ENCODE peak calls at places on chromosomes 3 and 15, in five cellular contexts. W, P, F, K and R are unnamed samples.

GRCh38 chr3:154981201-154981600 is 98.9 kb upstream of the MME start:
- DNase-seq in W (no peak), P (no peak), F (no peak), K (no peak), R (no peak)

GRCh38 chr15:47289667-47290066 is 427.6 kb upstream of the SEMA6D start:
- DNase-seq in W (no peak), P (no peak), F (no peak), K (no peak), R (no peak)

GRCh38 chr15:31221936-31222515 is 104.6 kb upstream of the KLF13 start:
- DNase-seq in W (no peak), P (no peak), F (no peak), K (no peak), R (no peak)

GRCh38 chr15:48478581-48478980 is 147.4 kb downstream of the DUT start:
- DNase-seq in W (no peak), P (no peak), F (no peak), K (no peak), R (no peak)

GRCh38 chr3:149744630-149745029 is 7.7 kb downstream of the COMMD2 start:
- DNase-seq in W (no peak), P (no peak), F (no peak), K (no peak), R (no peak)

GRCh38 chr3:59327324-59327939 is 277.6 kb upstream of the CFAP20DC start:
- DNase-seq in W (peak; percentile 18), P (no peak), F (no peak), K (peak; percentile 66), R (no peak)

GRCh38 chr3:15633766-15634588 is 32.4 kb downstream of the BTD start:
- DNase-seq in W (peak; percentile 92), P (peak; percentile 48), F (no peak), K (no peak), R (no peak)

GRCh38 chr3:128276577-128277183 is 123.4 kb downstream of the EEFSEC start:
- DNase-seq in W (peak; percentile 5), P (no peak), F (no peak), K (no peak), R (no peak)

GRCh38 chr3:61530355-61530754 is 31.0 kb upstream of the PTPRG start:
- DNase-seq in W (peak; percentile 44), P (no peak), F (no peak), K (peak; percentile 49), R (peak; percentile 32)

GRCh38 chr3:170429050-170429449 is 10.4 kb downstream of the CLDN11 start:
- DNase-seq in W (no peak), P (no peak), F (no peak), K (peak; percentile 89), R (peak; percentile 54)

GRCh38 chr3:46222435-46223161 is 14.5 kb upstream of the CCR1 start:
- DNase-seq in W (no peak), P (no peak), F (no peak), K (no peak), R (no peak)

GRCh38 chr15:70053006-70053702 is 44.6 kb downstream of the TLE3 start:
- DNase-seq in W (no peak), P (no peak), F (no peak), K (no peak), R (no peak)

GRCh38 chr3:174168538-174169254 is 690.4 kb upstream of the NAALADL2 start:
- DNase-seq in W (no peak), P (no peak), F (no peak), K (no peak), R (no peak)

GRCh38 chr3:25044762-25045161 is 383.3 kb upstream of the RARB start:
- DNase-seq in W (no peak), P (no peak), F (no peak), K (no peak), R (no peak)

GRCh38 chr3:129116482-129116946 is 5.1 kb downstream of the RAB43 start:
- DNase-seq in W (no peak), P (no peak), F (no peak), K (no peak), R (no peak)

GRCh38 chr15:45276851-45277250 is 24.8 kb downstream of the SLC28A2 start:
- DNase-seq in W (peak; percentile 74), P (no peak), F (peak; percentile 41), K (no peak), R (peak; percentile 22)

GRCh38 chr15:56205061-56205876 is 38.4 kb downstream of the RFX7 start:
- DNase-seq in W (no peak), P (no peak), F (no peak), K (no peak), R (peak; percentile 9)

GRCh38 chr15:64842099-64842940 is 605 bp downstream of the PLEKHO2 start:
- DNase-seq in W (peak; percentile 7), P (no peak), F (no peak), K (peak; percentile 25), R (peak; percentile 42)

GRCh38 chr15:31379042-31379441 is 52.4 kb downstream of the KLF13 start:
- DNase-seq in W (no peak), P (no peak), F (no peak), K (no peak), R (no peak)